ENCODE peak calls at places on chromosomes 12 and 14, in six cellular contexts. One of them, this sample, is unnamed.

GRCh38 chr12:103308396-103308795 is 187.4 kb downstream of the C12orf42 start:
- DNase-seq in psoas muscle: no peak
- DNase-seq in natural killer cell: no peak
- DNase-seq in nephron progenitor cell: no peak
- DNase-seq in AG10803: no peak
- DNase-seq in PC-9: no peak
- DNase-seq in this sample: no peak

GRCh38 chr12:22124987-22125386 is 79.0 kb downstream of the CMAS start:
- DNase-seq in nephron progenitor cell: no peak
- DNase-seq in AG10803: no peak
- DNase-seq in natural killer cell: no peak
- DNase-seq in psoas muscle: no peak
- DNase-seq in PC-9: no peak
- DNase-seq in this sample: no peak

GRCh38 chr12:52225752-52226151 is 7.3 kb upstream of the KRT7 start:
- DNase-seq in nephron progenitor cell: no peak
- DNase-seq in natural killer cell: no peak
- DNase-seq in psoas muscle: no peak
- DNase-seq in AG10803: no peak
- DNase-seq in PC-9: no peak
- DNase-seq in this sample: no peak

GRCh38 chr12:117847371-117847770 is 121.4 kb downstream of the KSR2 start:
- DNase-seq in nephron progenitor cell: no peak
- DNase-seq in PC-9: no peak
- DNase-seq in natural killer cell: no peak
- DNase-seq in psoas muscle: no peak
- DNase-seq in AG10803: no peak
- DNase-seq in this sample: no peak

GRCh38 chr12:1841606-1842182 is 21.3 kb downstream of the LRTM2 start:
- DNase-seq in PC-9: no peak
- DNase-seq in nephron progenitor cell: no peak
- DNase-seq in AG10803: no peak
- DNase-seq in natural killer cell: no peak
- DNase-seq in psoas muscle: no peak
- DNase-seq in this sample: no peak

GRCh38 chr14:23518716-23519115 is 32.8 kb downstream of the ZFHX2 start:
- DNase-seq in psoas muscle: no peak
- DNase-seq in PC-9: no peak
- DNase-seq in nephron progenitor cell: no peak
- DNase-seq in AG10803: no peak
- DNase-seq in natural killer cell: no peak
- DNase-seq in this sample: no peak

GRCh38 chr14:92507174-92507768 is 6.3 kb upstream of the RIN3 start:
- DNase-seq in PC-9: peak
- DNase-seq in AG10803: no peak
- DNase-seq in natural killer cell: no peak
- DNase-seq in psoas muscle: no peak
- DNase-seq in nephron progenitor cell: no peak
- DNase-seq in this sample: no peak

GRCh38 chr14:58637391-58638230 is at the start of gene DACT1:
- DNase-seq in AG10803: peak
- DNase-seq in nephron progenitor cell: peak
- DNase-seq in natural killer cell: no peak
- DNase-seq in psoas muscle: peak
- DNase-seq in PC-9: no peak
- DNase-seq in this sample: peak

GRCh38 chr14:89138846-89139245 is 278.2 kb downstream of the FOXN3 start:
- DNase-seq in nephron progenitor cell: no peak
- DNase-seq in natural killer cell: no peak
- DNase-seq in AG10803: no peak
- DNase-seq in psoas muscle: no peak
- DNase-seq in PC-9: no peak
- DNase-seq in this sample: no peak

GRCh38 chr14:70289138-70289537 is 70.3 kb downstream of the COX16 start:
- DNase-seq in psoas muscle: no peak
- DNase-seq in natural killer cell: no peak
- DNase-seq in PC-9: no peak
- DNase-seq in AG10803: no peak
- DNase-seq in nephron progenitor cell: no peak
- DNase-seq in this sample: no peak

GRCh38 chr12:1918081-1918874 is at the start of gene CACNA2D4:
- DNase-seq in psoas muscle: peak
- DNase-seq in nephron progenitor cell: peak
- DNase-seq in natural killer cell: no peak
- DNase-seq in PC-9: no peak
- DNase-seq in AG10803: no peak
- DNase-seq in this sample: no peak

GRCh38 chr12:101829639-101830390 is 944 bp downstream of the GNPTAB start:
- DNase-seq in PC-9: no peak
- DNase-seq in nephron progenitor cell: no peak
- DNase-seq in natural killer cell: no peak
- DNase-seq in AG10803: no peak
- DNase-seq in psoas muscle: no peak
- DNase-seq in this sample: no peak

GRCh38 chr12:89707623-89707991 is 1.0 kb downstream of the ATP2B1 start:
- DNase-seq in PC-9: no peak
- DNase-seq in psoas muscle: peak
- DNase-seq in nephron progenitor cell: peak
- DNase-seq in AG10803: no peak
- DNase-seq in natural killer cell: no peak
- DNase-seq in this sample: peak

GRCh38 chr14:75562494-75562893 is 15.9 kb upstream of the FLVCR2 start:
- DNase-seq in PC-9: no peak
- DNase-seq in natural killer cell: no peak
- DNase-seq in nephron progenitor cell: no peak
- DNase-seq in psoas muscle: no peak
- DNase-seq in AG10803: no peak
- DNase-seq in this sample: no peak

GRCh38 chr12:52023182-52023975 is 16.6 kb downstream of the TAMALIN start:
- DNase-seq in psoas muscle: peak
- DNase-seq in nephron progenitor cell: peak
- DNase-seq in AG10803: peak
- DNase-seq in PC-9: peak
- DNase-seq in natural killer cell: peak
- DNase-seq in this sample: peak

GRCh38 chr12:70796989-70797388 is 123.5 kb downstream of the PTPRR start:
- DNase-seq in nephron progenitor cell: no peak
- DNase-seq in PC-9: no peak
- DNase-seq in AG10803: no peak
- DNase-seq in natural killer cell: no peak
- DNase-seq in psoas muscle: no peak
- DNase-seq in this sample: no peak

GRCh38 chr12:103548622-103549601 is 38.2 kb upstream of the STAB2 start:
- DNase-seq in PC-9: peak
- DNase-seq in nephron progenitor cell: peak
- DNase-seq in AG10803: peak
- DNase-seq in psoas muscle: no peak
- DNase-seq in natural killer cell: peak
- DNase-seq in this sample: peak

GRCh38 chr12:115922952-115923564 is 354.4 kb downstream of the MED13L start:
- DNase-seq in PC-9: peak
- DNase-seq in natural killer cell: no peak
- DNase-seq in psoas muscle: no peak
- DNase-seq in AG10803: no peak
- DNase-seq in nephron progenitor cell: no peak
- DNase-seq in this sample: no peak

GRCh38 chr12:6363330-6364036 is 11.9 kb downstream of the SCNN1A start:
- DNase-seq in PC-9: peak
- DNase-seq in natural killer cell: peak
- DNase-seq in AG10803: peak
- DNase-seq in psoas muscle: peak
- DNase-seq in nephron progenitor cell: peak
- DNase-seq in this sample: peak

GRCh38 chr12:57173089-57173488 is 25.7 kb upstream of the LRP1-AS start:
- DNase-seq in nephron progenitor cell: peak
- DNase-seq in AG10803: no peak
- DNase-seq in PC-9: no peak
- DNase-seq in psoas muscle: no peak
- DNase-seq in natural killer cell: no peak
- DNase-seq in this sample: no peak

GRCh38 chr14:103121846-103122577 is 1.2 kb upstream of the TNFAIP2 start:
- DNase-seq in natural killer cell: no peak
- DNase-seq in nephron progenitor cell: peak
- DNase-seq in AG10803: peak
- DNase-seq in psoas muscle: peak
- DNase-seq in PC-9: peak
- DNase-seq in this sample: peak

GRCh38 chr12:7498832-7499231 is 4.7 kb downstream of the CD163 start:
- DNase-seq in AG10803: peak
- DNase-seq in psoas muscle: no peak
- DNase-seq in nephron progenitor cell: no peak
- DNase-seq in PC-9: no peak
- DNase-seq in natural killer cell: no peak
- DNase-seq in this sample: no peak

GRCh38 chr12:112256780-112257179 is 125.5 kb downstream of the HECTD4 start:
- DNase-seq in PC-9: no peak
- DNase-seq in nephron progenitor cell: no peak
- DNase-seq in psoas muscle: no peak
- DNase-seq in natural killer cell: no peak
- DNase-seq in AG10803: no peak
- DNase-seq in this sample: no peak

GRCh38 chr12:112258926-112259325 is 123.3 kb downstream of the HECTD4 start:
- DNase-seq in PC-9: no peak
- DNase-seq in nephron progenitor cell: no peak
- DNase-seq in psoas muscle: no peak
- DNase-seq in AG10803: no peak
- DNase-seq in natural killer cell: no peak
- DNase-seq in this sample: no peak

GRCh38 chr12:112266473-112266872 is 115.8 kb downstream of the HECTD4 start:
- DNase-seq in psoas muscle: no peak
- DNase-seq in PC-9: no peak
- DNase-seq in natural killer cell: no peak
- DNase-seq in AG10803: no peak
- DNase-seq in nephron progenitor cell: no peak
- DNase-seq in this sample: no peak

DNA sequence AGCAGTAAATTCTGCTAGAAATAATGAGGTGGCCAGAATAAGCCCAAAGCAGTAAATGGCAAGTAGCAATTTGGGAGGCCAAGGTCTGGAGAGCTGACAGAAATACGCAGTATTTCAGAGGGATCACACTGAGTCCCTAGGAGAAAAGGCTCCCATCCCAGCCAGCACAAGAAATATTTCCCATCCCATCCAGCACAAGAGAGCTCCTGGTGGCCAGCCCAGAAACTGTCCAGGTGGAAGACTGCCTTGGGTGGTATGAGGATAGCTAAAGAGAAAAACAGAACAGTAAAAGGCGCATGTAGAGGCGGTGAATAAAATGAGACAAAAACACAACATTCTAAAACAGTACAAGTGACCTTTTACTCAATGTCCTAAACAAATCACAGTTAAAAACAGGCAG is 120.7 kb downstream of the HECTD4 start:
- DNase-seq in nephron progenitor cell: no peak
- DNase-seq in psoas muscle: no peak
- DNase-seq in AG10803: no peak
- DNase-seq in PC-9: no peak
- DNase-seq in natural killer cell: no peak
- DNase-seq in this sample: no peak
- TF ChIP-seq CTCF in nephron progenitor cell: no peak
- TF ChIP-seq CTCF in psoas muscle: no peak
- TF ChIP-seq CTCF in AG10803: no peak
- TF ChIP-seq CTCF in PC-9: no peak
- TF ChIP-seq CTCF in natural killer cell: no peak
- TF ChIP-seq CTCF in this sample: no peak

DNA sequence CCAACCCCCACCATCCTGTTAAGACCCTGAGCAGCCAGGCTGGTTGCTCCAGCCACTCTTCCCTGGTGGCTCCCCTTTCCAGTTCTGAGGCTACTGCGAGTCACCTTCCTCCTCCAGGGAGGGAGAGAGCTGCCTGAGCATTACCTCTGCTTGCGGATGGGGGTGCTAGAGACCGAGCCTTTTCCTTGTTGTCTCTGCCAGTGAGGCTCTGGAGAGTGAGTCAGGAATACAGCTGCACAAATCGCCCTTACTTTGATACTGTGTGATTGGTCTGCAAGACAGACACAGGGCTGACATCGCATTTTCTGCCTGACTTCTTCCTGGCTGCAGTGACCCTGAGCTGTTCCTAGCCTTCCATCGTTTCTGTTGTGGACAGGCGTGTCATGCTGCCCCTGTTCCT is 94.3 kb downstream of the SLC25A47 start:
- DNase-seq in AG10803: peak
- DNase-seq in nephron progenitor cell: peak
- DNase-seq in natural killer cell: no peak
- DNase-seq in psoas muscle: peak
- DNase-seq in PC-9: peak
- DNase-seq in this sample: no peak
- TF ChIP-seq CTCF in AG10803: peak
- TF ChIP-seq CTCF in nephron progenitor cell: peak
- TF ChIP-seq CTCF in natural killer cell: no peak
- TF ChIP-seq CTCF in psoas muscle: no peak
- TF ChIP-seq CTCF in PC-9: peak
- TF ChIP-seq CTCF in this sample: no peak

DNA sequence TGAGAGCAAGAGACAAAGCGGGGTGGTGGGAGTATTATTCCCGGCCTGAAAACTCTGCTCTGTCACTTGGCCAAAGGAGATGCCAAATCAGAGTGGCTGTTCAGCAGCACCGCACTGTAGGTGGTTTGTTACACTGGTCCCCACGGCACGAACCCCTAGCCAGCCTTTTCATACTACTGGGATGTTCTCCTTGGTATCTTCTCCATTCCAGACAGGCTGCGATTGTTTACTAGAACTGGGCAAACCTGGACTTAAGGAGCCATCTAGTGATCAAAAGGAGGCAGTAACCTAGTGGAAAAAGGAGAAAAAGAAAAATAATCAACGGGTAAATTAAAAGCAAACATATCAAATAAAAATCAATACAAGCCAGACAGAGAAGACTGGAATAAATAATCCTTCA is 58.9 kb upstream of the TMTC2 start:
- DNase-seq in nephron progenitor cell: no peak
- DNase-seq in AG10803: peak
- DNase-seq in PC-9: no peak
- DNase-seq in natural killer cell: no peak
- DNase-seq in psoas muscle: no peak
- DNase-seq in this sample: no peak
- TF ChIP-seq CTCF in nephron progenitor cell: no peak
- TF ChIP-seq CTCF in AG10803: peak
- TF ChIP-seq CTCF in PC-9: peak
- TF ChIP-seq CTCF in natural killer cell: no peak
- TF ChIP-seq CTCF in psoas muscle: peak
- TF ChIP-seq CTCF in this sample: no peak

GRCh38 chr12:127688901-127689428 is 578.0 kb upstream of the TMEM132C start:
- DNase-seq in psoas muscle: no peak
- DNase-seq in natural killer cell: no peak
- DNase-seq in AG10803: no peak
- DNase-seq in PC-9: no peak
- DNase-seq in nephron progenitor cell: no peak
- DNase-seq in this sample: no peak

GRCh38 chr12:127685476-127686234 is 581.3 kb upstream of the TMEM132C start:
- DNase-seq in nephron progenitor cell: no peak
- DNase-seq in AG10803: peak
- DNase-seq in natural killer cell: no peak
- DNase-seq in psoas muscle: no peak
- DNase-seq in PC-9: no peak
- DNase-seq in this sample: no peak

DNA sequence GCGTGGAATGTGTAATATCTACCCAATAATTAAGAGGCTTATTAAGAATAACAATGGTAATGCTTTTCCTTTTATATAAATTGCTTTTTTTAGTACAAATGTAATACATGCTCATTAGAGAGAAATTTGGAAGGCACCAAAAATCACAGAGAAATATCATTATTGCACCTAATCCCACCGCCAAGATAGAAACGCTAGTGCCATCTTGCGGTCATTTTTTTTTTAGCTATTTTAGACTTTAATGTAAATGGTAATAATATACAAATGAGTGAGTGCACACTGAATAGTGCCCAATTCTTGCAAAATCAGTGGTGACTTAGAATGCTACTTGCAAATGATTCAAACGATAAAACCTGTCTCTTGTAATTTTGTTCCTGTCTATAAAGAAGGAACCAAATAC is 576.8 kb upstream of the TMEM132C start:
- DNase-seq in psoas muscle: no peak
- DNase-seq in PC-9: no peak
- DNase-seq in AG10803: no peak
- DNase-seq in nephron progenitor cell: no peak
- DNase-seq in natural killer cell: no peak
- DNase-seq in this sample: no peak
- TF ChIP-seq CTCF in psoas muscle: no peak
- TF ChIP-seq CTCF in PC-9: peak
- TF ChIP-seq CTCF in AG10803: peak
- TF ChIP-seq CTCF in nephron progenitor cell: peak
- TF ChIP-seq CTCF in natural killer cell: no peak
- TF ChIP-seq CTCF in this sample: no peak